ENCODE peak calls at places on chromosomes 6 and 20, in five cellular contexts. D is fibroblast of the aortic adventitia, E is progenitor cell of endocrine pancreas, U is cardiac fibroblast, K is foreskin fibroblast. S is an unnamed sample.

GRCh38 chr6:137427670-137428290 is 66.4 kb downstream of the OLIG3 start:
- DNase-seq in D (no peak), E (no peak), U (no peak), K (peak), S (no peak)

GRCh38 chr20:1330075-1330830 is 1.3 kb upstream of the SDCBP2 start:
- DNase-seq in D (peak), E (no peak), U (peak), K (no peak), S (no peak)

GRCh38 chr20:46955601-46956556 is 61.2 kb downstream of the EYA2 start:
- DNase-seq in D (peak), E (no peak), U (no peak), K (no peak), S (no peak)

GRCh38 chr6:12114055-12114503 is 102.0 kb downstream of the HIVEP1 start:
- DNase-seq in D (no peak), E (no peak), U (no peak), K (no peak), S (no peak)

GRCh38 chr6:126963077-126963809 is 155.2 kb upstream of the RSPO3 start:
- DNase-seq in D (no peak), E (no peak), U (no peak), K (no peak), S (no peak)

GRCh38 chr20:19260412-19261090 is 48.1 kb downstream of the SLC24A3 start:
- DNase-seq in D (no peak), E (no peak), U (peak), K (peak), S (no peak)

GRCh38 chr6:101666256-101666655 is 272.7 kb downstream of the GRIK2 start:
- DNase-seq in D (peak), E (no peak), U (peak), K (peak), S (no peak)

GRCh38 chr20:33423141-33423834 is 20.3 kb downstream of the SNTA1 start:
- DNase-seq in D (peak), E (no peak), U (peak), K (peak), S (no peak)

GRCh38 chr20:32119734-32120133 is 10.2 kb downstream of the TM9SF4 start:
- DNase-seq in D (no peak), E (no peak), U (no peak), K (no peak), S (no peak)

GRCh38 chr6:16885411-16886160 is 124.3 kb upstream of the ATXN1 start:
- DNase-seq in D (no peak), E (no peak), U (no peak), K (peak), S (no peak)

GRCh38 chr6:35663447-35664235 is 25.1 kb downstream of the FKBP5 start:
- DNase-seq in D (peak), E (no peak), U (peak), K (peak), S (no peak)

GRCh38 chr6:33981421-33981820 is 164.5 kb downstream of the GRM4 start:
- DNase-seq in D (no peak), E (no peak), U (no peak), K (no peak), S (no peak)

GRCh38 chr6:26129656-26130055 is 42.4 kb downstream of the HFE start:
- DNase-seq in D (no peak), E (no peak), U (no peak), K (no peak), S (no peak)

DNA sequence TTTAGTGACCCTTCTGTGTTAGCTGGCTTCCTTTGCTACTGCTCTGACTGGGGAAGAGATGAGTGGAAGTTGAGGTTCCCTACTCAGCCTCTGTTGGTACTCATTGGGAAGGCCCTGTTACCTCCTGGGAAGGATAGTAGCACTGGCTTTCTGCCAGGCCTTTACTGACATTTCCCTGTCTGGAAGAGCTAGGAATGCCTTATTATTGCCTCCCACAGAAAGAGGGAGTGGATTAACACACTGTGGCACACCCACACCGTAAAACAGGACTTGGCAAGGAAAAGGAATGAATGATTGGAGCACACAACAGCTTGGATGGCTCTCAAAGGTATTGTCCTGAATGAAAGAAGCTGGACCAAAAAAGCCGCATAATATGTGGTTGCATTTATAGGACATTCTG is 12.2 kb downstream of the ZNF831 start:
- DNase-seq in D (no peak), E (no peak), U (no peak), K (no peak), S (no peak)
- TF ChIP-seq CTCF in D (no peak), E (no peak), U (no peak), K (no peak), S (no peak)

GRCh38 chr6:111804627-111805235 is 68.5 kb downstream of the FYN start:
- DNase-seq in D (peak), E (no peak), U (peak), K (peak), S (no peak)
- TF ChIP-seq CTCF in D (peak), E (no peak), U (peak), K (no peak), S (no peak)

GRCh38 chr20:43590036-43590391 is 723 bp upstream of the IFT52 start:
- DNase-seq in D (no peak), E (no peak), U (no peak), K (no peak), S (peak)

GRCh38 chr20:43586641-43587040 is 4.1 kb upstream of the IFT52 start:
- DNase-seq in D (no peak), E (no peak), U (no peak), K (no peak), S (no peak)

GRCh38 chr20:43590392-43591303 is at the start of gene IFT52:
- DNase-seq in D (peak), E (peak), U (peak), K (peak), S (peak)
- TF ChIP-seq CTCF in D (no peak), E (no peak), U (no peak), K (no peak), S (no peak)

GRCh38 chr20:53194891-53195290 is 222.7 kb downstream of the TSHZ2 start:
- DNase-seq in D (no peak), E (no peak), U (no peak), K (no peak), S (no peak)
- TF ChIP-seq CTCF in D (no peak), E (peak), U (no peak), K (no peak), S (no peak)

DNA sequence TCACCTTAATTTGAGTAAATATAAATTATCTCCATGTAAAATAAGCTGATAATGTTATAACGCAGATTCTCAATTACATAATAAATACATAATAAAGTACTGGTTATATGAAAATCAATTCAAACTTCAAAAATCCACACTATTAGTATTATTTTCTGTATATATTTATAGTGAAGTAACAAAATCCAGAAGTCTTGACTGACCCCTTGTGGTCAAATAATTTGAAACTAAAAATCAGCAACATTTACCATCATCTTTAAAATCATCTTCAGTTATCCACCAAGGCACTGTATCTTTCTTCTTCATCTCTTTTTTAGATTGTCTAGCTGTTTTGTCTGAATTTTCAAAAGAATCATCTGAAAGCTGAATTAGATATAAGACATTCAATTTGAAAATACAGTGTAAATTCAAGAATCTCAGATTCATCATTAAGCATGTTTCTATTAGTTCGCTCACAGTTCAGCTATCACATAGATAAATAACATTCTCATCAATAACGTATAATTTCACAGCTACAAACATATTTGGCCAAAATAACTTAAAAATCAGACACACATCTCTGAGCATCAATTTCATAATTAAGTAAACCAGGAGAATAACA is 6.5 kb downstream of the CEP162 start:
- DNase-seq in D (peak), E (no peak), U (peak), K (peak), S (no peak)
- TF ChIP-seq CTCF in D (peak), E (peak), U (peak), K (peak), S (peak)

DNA sequence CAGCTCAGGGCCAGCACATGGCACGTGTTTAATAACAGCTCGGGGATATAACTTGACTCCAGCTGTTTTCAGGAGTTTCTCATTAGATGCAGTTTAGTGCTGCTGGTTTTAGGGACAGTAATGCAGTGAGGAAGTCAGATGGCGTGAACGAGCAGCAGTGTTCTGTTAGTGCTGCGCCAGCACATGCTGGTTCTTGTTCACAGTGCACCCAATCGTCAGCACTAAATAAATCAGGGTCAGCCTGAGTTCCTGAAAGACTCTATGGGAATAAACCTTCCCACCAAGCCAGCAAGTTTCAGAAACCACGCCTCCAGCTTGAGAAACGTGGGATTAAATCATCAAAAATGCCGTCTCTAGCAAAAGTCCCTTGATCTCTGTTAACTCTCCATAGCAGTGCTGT is 235.9 kb upstream of the SUPT3H start:
- DNase-seq in D (peak), E (no peak), U (peak), K (peak), S (peak)
- TF ChIP-seq CTCF in D (no peak), E (no peak), U (peak), K (no peak), S (no peak)

GRCh38 chr6:27177454-27178000 is 70.0 kb upstream of the PRSS16 start:
- DNase-seq in D (peak), E (peak), U (peak), K (peak), S (peak)
- TF ChIP-seq CTCF in D (peak), E (peak), U (peak), K (peak), S (peak)

DNA sequence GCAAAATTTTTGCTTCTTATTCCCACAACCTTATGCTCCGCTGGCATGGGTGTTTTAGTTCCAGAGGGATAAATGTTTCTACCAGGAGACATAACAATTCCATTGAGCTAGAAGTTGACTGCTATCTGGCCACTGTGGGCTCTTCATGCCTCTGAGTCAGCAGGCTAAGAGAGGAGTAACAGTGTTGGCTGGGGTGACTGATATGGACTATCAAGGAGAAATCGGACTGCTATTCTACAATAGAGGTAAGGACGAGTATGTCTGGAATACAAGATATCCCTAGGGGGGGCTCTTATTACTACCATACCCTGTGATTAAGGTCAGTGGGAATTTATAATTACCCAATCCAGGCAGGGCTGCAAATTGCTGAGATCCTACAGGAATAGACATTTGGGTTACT is 26.9 kb downstream of the FBXO30 start:
- DNase-seq in D (no peak), E (no peak), U (no peak), K (no peak), S (no peak)
- TF ChIP-seq CTCF in D (no peak), E (no peak), U (no peak), K (no peak), S (no peak)